ENCODE peak calls at places on chromosomes 5 and 9, in six cellular contexts. D is HS-5; H is astrocyte of the spinal cord; U is posterior cingulate gyrus; E is stimulated activated CD4-positive, alpha-beta T cell treated with anti-CD3 and anti-CD28 coated beads, Interleukin-2, amount 100 ng/mL, for 48 hours; T is activated T-cell treated with anti-CD3 and anti-CD28 coated beads for 1 hour. Y is an unnamed sample.

GRCh38 chr9:86648156-86648827 is 294.1 kb upstream of the TUT7 start:
- DNase-seq in H (no peak), U (no peak), T (no peak), D (no peak), E (no peak), Y (no peak)

GRCh38 chr5:135669416-135669815 is 90.6 kb upstream of the CXCL14 start:
- DNase-seq in E (no peak), U (no peak), D (no peak), H (no peak), T (no peak), Y (no peak)

GRCh38 chr9:624935-625505 is 216.5 kb upstream of the DMRT1 start:
- DNase-seq in E (no peak), U (no peak), H (no peak), D (no peak), T (no peak), Y (no peak)

GRCh38 chr9:129150672-129151211 is 27.3 kb downstream of the IER5L start:
- DNase-seq in U (no peak), D (no peak), H (no peak), T (no peak), E (no peak), Y (no peak)

GRCh38 chr9:136789523-136789937 is 1.6 kb upstream of the TMEM141 start:
- DNase-seq in T (no peak), H (no peak), D (no peak), E (no peak), U (no peak), Y (no peak)

GRCh38 chr9:107737987-107738743 is 248.6 kb upstream of the KLF4 start:
- DNase-seq in U (no peak), D (no peak), E (no peak), T (no peak), H (peak), Y (no peak)

GRCh38 chr9:136372561-136373299 is 739 bp downstream of the CARD9 start:
- DNase-seq in H (peak), U (no peak), E (no peak), T (no peak), D (no peak), Y (no peak)

GRCh38 chr5:59416441-59416840 is 477.1 kb downstream of the PDE4D start:
- DNase-seq in E (no peak), U (no peak), D (no peak), T (no peak), H (peak), Y (no peak)

GRCh38 chr5:131749723-131750470 is 46.9 kb downstream of the FNIP1 start:
- DNase-seq in E (no peak), T (no peak), U (no peak), H (no peak), D (no peak), Y (no peak)

GRCh38 chr5:122458278-122458872 is 146.3 kb downstream of the SNCAIP start:
- DNase-seq in D (no peak), U (no peak), E (no peak), T (no peak), H (no peak), Y (no peak)

GRCh38 chr5:148962761-148963324 is 100.0 kb downstream of the SH3TC2 start:
- DNase-seq in E (no peak), T (no peak), D (no peak), U (no peak), H (no peak), Y (no peak)

GRCh38 chr5:177162379-177162778 is 28.8 kb downstream of the NSD1 start:
- DNase-seq in T (no peak), H (no peak), E (no peak), U (no peak), D (no peak), Y (no peak)

GRCh38 chr9:131394464-131395026 is 659 bp downstream of the PRRC2B start:
- DNase-seq in H (no peak), T (no peak), D (no peak), E (no peak), U (no peak), Y (peak)

GRCh38 chr9:75964431-75964830 is 74.0 kb downstream of the PCSK5 start:
- DNase-seq in T (no peak), E (no peak), H (no peak), D (no peak), U (no peak), Y (no peak)

GRCh38 chr9:124257070-124257864 is 482 bp upstream of the NEK6 start:
- DNase-seq in D (no peak), U (no peak), H (peak), E (no peak), T (no peak), Y (no peak)

GRCh38 chr5:54254482-54255198 is 55.7 kb downstream of the ARL15 start:
- DNase-seq in D (no peak), E (no peak), T (no peak), U (no peak), H (peak), Y (no peak)

GRCh38 chr5:104942735-104943134 is 1380.1 kb upstream of the NUDT12 start:
- DNase-seq in T (no peak), E (no peak), U (no peak), D (no peak), H (no peak), Y (no peak)

GRCh38 chr9:91186311-91187101 is 175.2 kb downstream of the AUH start:
- DNase-seq in E (no peak), T (no peak), D (no peak), U (no peak), H (peak), Y (no peak)

GRCh38 chr9:18352716-18353115 is 121.2 kb upstream of the ADAMTSL1 start:
- DNase-seq in E (no peak), D (no peak), H (no peak), U (no peak), T (no peak), Y (no peak)

GRCh38 chr5:106189121-106189809 is 1481.5 kb downstream of the EFNA5 start:
- DNase-seq in D (no peak), U (no peak), H (no peak), T (no peak), E (no peak), Y (no peak)

GRCh38 chr5:138468133-138468965 is 3.1 kb downstream of the EGR1 start:
- DNase-seq in D (no peak), U (no peak), T (peak), H (peak), E (no peak), Y (no peak)

GRCh38 chr9:35828716-35829083 is at the start of gene FAM221B:
- DNase-seq in U (no peak), D (no peak), H (no peak), E (no peak), T (no peak), Y (no peak)

GRCh38 chr5:122144236-122144635 is 14.9 kb downstream of the ZNF474 start:
- DNase-seq in T (no peak), D (no peak), U (no peak), E (no peak), H (peak), Y (no peak)

GRCh38 chr5:107542428-107542827 is 128.3 kb downstream of the EFNA5 start:
- DNase-seq in D (peak), T (no peak), H (peak), U (no peak), E (no peak), Y (no peak)

Y was measured in memory B cell.